ENCODE peak calls at places on chromosome 7, in eight cellular contexts. B is psoas muscle, T is upper lobe of right lung, M is PC-9, U is pancreas, D is NT2/D1, Y is right cardiac atrium, V is body of pancreas. H is an unnamed sample.

GRCh38 chr7:99791021-99791420 is 7.0 kb upstream of the CYP3A4 start:
- DNase-seq in B (no peak), T (no peak), M (no peak), U (no peak), D (no peak), Y (no peak), V (no peak), H (no peak)

GRCh38 chr7:80856769-80857168 is 62.1 kb downstream of the SEMA3C start:
- DNase-seq in B (no peak), T (no peak), M (no peak), U (no peak), D (no peak), Y (no peak), V (no peak), H (no peak)

GRCh38 chr7:68440870-68441269 is 1157.4 kb upstream of the AUTS2 start:
- DNase-seq in B (no peak), T (no peak), M (no peak), U (no peak), D (no peak), Y (no peak), V (no peak), H (no peak)

GRCh38 chr7:92425311-92425947 is 21.9 kb upstream of the GATAD1 start:
- DNase-seq in B (no peak), T (no peak), M (no peak), U (no peak), D (no peak), Y (peak; percentile 43), V (peak; percentile 33), H (no peak)

GRCh38 chr7:134513169-134513752 is 14.1 kb upstream of the AKR1B10 start:
- DNase-seq in B (no peak), T (no peak), M (peak; percentile 80), U (peak; percentile 19), D (peak; percentile 39), Y (peak; percentile 64), V (peak; percentile 33), H (no peak)

GRCh38 chr7:150846291-150847115 is 5.8 kb upstream of the AOC1 start:
- DNase-seq in B (no peak), T (no peak), M (no peak), U (no peak), D (no peak), Y (no peak), V (no peak), H (no peak)

GRCh38 chr7:144827581-144828139 is 8.2 kb downstream of the TPK1 start:
- DNase-seq in B (no peak), T (no peak), M (no peak), U (no peak), D (no peak), Y (no peak), V (no peak), H (no peak)

GRCh38 chr7:116674508-116675173 is 2.6 kb downstream of the MET start:
- DNase-seq in B (no peak), T (no peak), M (peak; percentile 77), U (no peak), D (no peak), Y (no peak), V (no peak), H (no peak)

GRCh38 chr7:29881724-29882123 is 75.4 kb downstream of the WIPF3 start:
- DNase-seq in B (no peak), T (no peak), M (no peak), U (no peak), D (peak; percentile 58), Y (no peak), V (no peak), H (no peak)

GRCh38 chr7:36188266-36188665 is 35.2 kb downstream of the EEPD1 start:
- DNase-seq in B (no peak), T (no peak), M (no peak), U (no peak), D (no peak), Y (no peak), V (no peak), H (no peak)

GRCh38 chr7:99229234-99229633 is 21.3 kb upstream of the KPNA7 start:
- DNase-seq in B (no peak), T (no peak), M (no peak), U (no peak), D (no peak), Y (no peak), V (no peak), H (no peak)

GRCh38 chr7:53336133-53336532 is 300.7 kb downstream of the POM121L12 start:
- DNase-seq in B (no peak), T (no peak), M (no peak), U (no peak), D (no peak), Y (peak; percentile 17), V (no peak), H (no peak)

GRCh38 chr7:33905389-33906032 is at the start of gene BMPER:
- DNase-seq in B (peak; percentile 70), T (peak; percentile 67), M (no peak), U (peak; percentile 22), D (peak; percentile 71), Y (peak; percentile 64), V (peak; percentile 15), H (peak; percentile 62)

GRCh38 chr7:30595461-30596042 is 874 bp downstream of the GARS1 start:
- DNase-seq in B (no peak), T (no peak), M (no peak), U (no peak), D (no peak), Y (no peak), V (no peak), H (no peak)

GRCh38 chr7:2709553-2710165 is 21.7 kb downstream of the AMZ1 start:
- DNase-seq in B (peak; percentile 79), T (peak; percentile 87), M (no peak), U (peak; percentile 50), D (peak; percentile 90), Y (peak; percentile 84), V (peak; percentile 73), H (peak; percentile 73)

GRCh38 chr7:155809332-155809946 is 2.8 kb downstream of the SHH start:
- DNase-seq in B (no peak), T (peak; percentile 79), M (no peak), U (no peak), D (no peak), Y (peak; percentile 20), V (no peak), H (no peak)

GRCh38 chr7:22420973-22421635 is 64.2 kb upstream of the RAPGEF5 start:
- DNase-seq in B (no peak), T (no peak), M (no peak), U (no peak), D (no peak), Y (no peak), V (no peak), H (no peak)

GRCh38 chr7:762891-763290 is 35.8 kb upstream of the PRKAR1B start:
- DNase-seq in B (no peak), T (no peak), M (no peak), U (no peak), D (no peak), Y (no peak), V (no peak), H (no peak)

DNA sequence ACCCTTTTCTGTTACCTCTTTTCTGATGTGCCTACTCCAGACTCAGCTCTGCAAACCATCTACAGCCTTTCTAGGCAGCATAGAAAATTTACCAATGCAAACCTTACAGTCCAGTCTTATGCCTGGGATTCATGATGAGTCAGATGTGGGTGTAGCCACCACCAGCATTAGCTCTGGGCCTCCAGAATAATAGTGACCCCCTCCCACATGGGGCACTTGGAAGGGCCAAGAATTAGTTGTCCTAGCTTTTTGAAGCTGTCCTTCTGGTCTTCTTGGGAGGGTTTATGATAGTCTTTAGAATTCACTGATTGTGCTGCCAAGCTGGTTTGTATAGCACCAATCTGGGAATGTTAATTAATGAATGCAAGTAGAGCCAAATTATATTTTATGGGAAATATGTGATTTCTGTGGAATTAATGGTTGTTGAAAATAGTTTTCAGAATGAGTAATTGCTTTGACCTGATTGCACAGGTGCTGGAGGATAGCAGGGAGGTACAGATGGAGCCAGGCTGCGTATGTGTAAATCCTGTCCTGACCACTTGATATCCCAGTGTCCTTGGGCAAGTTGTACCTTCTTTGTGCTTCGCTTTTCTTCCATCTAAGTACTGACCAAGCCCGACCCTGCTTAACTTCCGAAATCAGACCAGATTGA is 94.8 kb downstream of the CPED1 start:
- DNase-seq in B (no peak), T (no peak), M (peak; percentile 42), U (no peak), D (no peak), Y (no peak), V (no peak), H (no peak)
- H3K4me1 ChIP-seq in B (peaks cover 59% of the 10 kb centered on the region), T (peaks cover 9% of the 10 kb centered on the region), M (peaks cover 42% of the 10 kb centered on the region), U (no peaks in the 10 kb centered on the region), D (no peaks in the 10 kb centered on the region), Y (peaks cover 3% of the 10 kb centered on the region), V (no peaks in the 10 kb centered on the region), H (peaks cover 9% of the 10 kb centered on the region)

DNA sequence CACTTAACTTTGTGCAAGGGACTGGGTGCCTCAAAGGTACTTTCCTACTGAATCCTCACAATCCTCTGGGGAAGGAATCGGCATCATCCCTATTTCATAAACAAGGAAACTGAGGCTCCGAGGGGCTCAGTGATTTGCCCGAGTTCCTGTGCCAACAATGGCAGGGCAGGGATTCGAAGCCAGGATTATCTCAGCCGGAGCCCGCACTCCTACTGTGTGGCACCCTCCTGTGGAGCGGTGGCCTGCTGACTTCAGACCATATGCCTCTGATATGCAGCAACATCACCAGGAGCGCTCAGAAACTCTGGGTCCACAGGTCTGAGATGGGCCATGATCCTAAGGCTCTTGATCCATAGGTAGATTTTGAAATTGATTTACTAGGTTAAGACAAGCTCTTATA is 46.6 kb downstream of the PODXL start:
- DNase-seq in B (no peak), T (no peak), M (no peak), U (no peak), D (no peak), Y (no peak), V (no peak), H (no peak)
- H3K4me1 ChIP-seq in B (peaks cover 17% of the 10 kb centered on the region), T (peaks cover 24% of the 10 kb centered on the region), M (peaks cover 20% of the 10 kb centered on the region), U (peaks cover 5% of the 10 kb centered on the region), D (peaks cover 20% of the 10 kb centered on the region), Y (peaks cover 14% of the 10 kb centered on the region), V (peaks cover 50% of the 10 kb centered on the region), H (peaks cover 2% of the 10 kb centered on the region)

GRCh38 chr7:24572014-24572413 is 1.2 kb upstream of the PALS2 start:
- DNase-seq in B (no peak), T (no peak), M (no peak), U (no peak), D (no peak), Y (no peak), V (no peak), H (no peak)
- H3K4me1 ChIP-seq in B (peaks cover 13% of the 10 kb centered on the region), T (peaks cover 13% of the 10 kb centered on the region), M (peaks cover 24% of the 10 kb centered on the region), U (peaks cover 8% of the 10 kb centered on the region), D (no peaks in the 10 kb centered on the region), Y (no peaks in the 10 kb centered on the region), V (peaks cover 32% of the 10 kb centered on the region), H (no peaks in the 10 kb centered on the region)

GRCh38 chr7:24912874-24913514 is 67.0 kb downstream of the OSBPL3 start:
- DNase-seq in B (no peak), T (no peak), M (no peak), U (no peak), D (no peak), Y (no peak), V (no peak), H (no peak)

GRCh38 chr7:24912424-24912823 is 67.6 kb downstream of the OSBPL3 start:
- DNase-seq in B (no peak), T (no peak), M (no peak), U (no peak), D (no peak), Y (no peak), V (no peak), H (no peak)

GRCh38 chr7:24908757-24909156 is 71.2 kb downstream of the OSBPL3 start:
- DNase-seq in B (no peak), T (no peak), M (no peak), U (no peak), D (no peak), Y (no peak), V (no peak), H (no peak)

GRCh38 chr7:24911213-24911603 is 68.8 kb downstream of the OSBPL3 start:
- DNase-seq in B (no peak), T (no peak), M (no peak), U (no peak), D (no peak), Y (no peak), V (no peak), H (no peak)

GRCh38 chr7:24910551-24911212 is 69.3 kb downstream of the OSBPL3 start:
- DNase-seq in B (no peak), T (no peak), M (no peak), U (no peak), D (no peak), Y (no peak), V (no peak), H (no peak)
- H3K4me1 ChIP-seq in B (peaks cover 22% of the 10 kb centered on the region), T (no peaks in the 10 kb centered on the region), M (peaks cover 39% of the 10 kb centered on the region), U (no peaks in the 10 kb centered on the region), D (peaks cover 4% of the 10 kb centered on the region), Y (peaks cover 5% of the 10 kb centered on the region), V (peaks cover 2% of the 10 kb centered on the region), H (peaks cover 12% of the 10 kb centered on the region)